ENCODE peak calls at places on chromosomes 2 and 18, in nine cellular contexts. F is tibial nerve, B is esophagus muscularis mucosa, R is WERI-Rb-1, C is Peyer's patch, M is kidney epithelial cell, U is astrocyte of the cerebellum, T is GM23338, V is transverse colon. H is an unnamed sample.

GRCh38 chr18:26579941-26580618 is 31.7 kb upstream of the KCTD1 start:
- DNase-seq in F (no peak), B (no peak), R (no peak), C (no peak), M (no peak), U (no peak), T (no peak), V (peak; percentile 27), H (no peak)

GRCh38 chr2:188975497-188976102 is 1.4 kb downstream of the COL3A1 start:
- DNase-seq in F (peak; percentile 75), B (no peak), R (no peak), C (no peak), M (no peak), U (no peak), T (peak; percentile 28), V (peak; percentile 21), H (peak; percentile 80)

GRCh38 chr2:232955856-232956255 is 57.2 kb downstream of the NGEF start:
- DNase-seq in F (no peak), B (no peak), R (no peak), C (no peak), M (no peak), U (no peak), T (no peak), V (no peak), H (no peak)

GRCh38 chr2:17162721-17163120 is 355.5 kb downstream of the RAD51AP2 start:
- DNase-seq in F (no peak), B (no peak), R (no peak), C (no peak), M (no peak), U (no peak), T (no peak), V (no peak), H (no peak)

GRCh38 chr2:28404086-28404485 is 11.4 kb downstream of the FOSL2 start:
- DNase-seq in F (no peak), B (no peak), R (no peak), C (no peak), M (no peak), U (no peak), T (no peak), V (no peak), H (no peak)

GRCh38 chr2:192655916-192656315 is 461.2 kb upstream of the TMEFF2 start:
- DNase-seq in F (no peak), B (no peak), R (no peak), C (no peak), M (no peak), U (no peak), T (no peak), V (no peak), H (no peak)

GRCh38 chr2:188746727-188747126 is 227.4 kb upstream of the COL3A1 start:
- DNase-seq in F (no peak), B (no peak), R (no peak), C (no peak), M (no peak), U (no peak), T (no peak), V (no peak), H (no peak)

GRCh38 chr18:32271649-32272324 is 81.9 kb downstream of the MEP1B start:
- DNase-seq in F (no peak), B (no peak), R (peak; percentile 14), C (no peak), M (no peak), U (peak; percentile 23), T (peak; percentile 83), V (peak; percentile 21), H (peak; percentile 3)

GRCh38 chr2:129698593-129698992 is 280.9 kb upstream of the RAB6C start:
- DNase-seq in F (no peak), B (peak; percentile 85), R (no peak), C (no peak), M (no peak), U (no peak), T (no peak), V (no peak), H (no peak)

GRCh38 chr2:183250472-183250871 is 126.2 kb downstream of the NUP35 start:
- DNase-seq in F (no peak), B (no peak), R (no peak), C (no peak), M (no peak), U (no peak), T (no peak), V (no peak), H (no peak)

GRCh38 chr18:58338961-58339722 is 289.7 kb downstream of the ALPK2 start:
- DNase-seq in F (no peak), B (peak; percentile 62), R (no peak), C (no peak), M (no peak), U (peak; percentile 18), T (peak; percentile 84), V (no peak), H (no peak)

GRCh38 chr2:36404312-36404711 is 48.7 kb downstream of the CRIM1 start:
- DNase-seq in F (no peak), B (no peak), R (no peak), C (no peak), M (peak; percentile 71), U (no peak), T (no peak), V (no peak), H (no peak)

GRCh38 chr2:72940786-72941185 is 23.5 kb downstream of the EMX1 start:
- DNase-seq in F (no peak), B (no peak), R (no peak), C (no peak), M (no peak), U (peak; percentile 13), T (peak; percentile 43), V (no peak), H (peak; percentile 47)

GRCh38 chr2:96870631-96871255 is 863 bp upstream of the SEMA4C start:
- DNase-seq in F (no peak), B (no peak), R (peak; percentile 52), C (peak; percentile 81), M (no peak), U (no peak), T (peak; percentile 34), V (peak; percentile 73), H (no peak)

GRCh38 chr18:63774511-63774910 is 707 bp upstream of the SERPINB7 start:
- DNase-seq in F (no peak), B (no peak), R (no peak), C (no peak), M (no peak), U (no peak), T (no peak), V (no peak), H (no peak)
- H3K4me3 ChIP-seq in F (no peak overlapping the region), B (no peak overlapping the region), R (no peak overlapping the region), C (no peak overlapping the region), M (no peak overlapping the region), U (no peak overlapping the region), T (no peak overlapping the region), V (no peak overlapping the region), H (no peak overlapping the region)

DNA sequence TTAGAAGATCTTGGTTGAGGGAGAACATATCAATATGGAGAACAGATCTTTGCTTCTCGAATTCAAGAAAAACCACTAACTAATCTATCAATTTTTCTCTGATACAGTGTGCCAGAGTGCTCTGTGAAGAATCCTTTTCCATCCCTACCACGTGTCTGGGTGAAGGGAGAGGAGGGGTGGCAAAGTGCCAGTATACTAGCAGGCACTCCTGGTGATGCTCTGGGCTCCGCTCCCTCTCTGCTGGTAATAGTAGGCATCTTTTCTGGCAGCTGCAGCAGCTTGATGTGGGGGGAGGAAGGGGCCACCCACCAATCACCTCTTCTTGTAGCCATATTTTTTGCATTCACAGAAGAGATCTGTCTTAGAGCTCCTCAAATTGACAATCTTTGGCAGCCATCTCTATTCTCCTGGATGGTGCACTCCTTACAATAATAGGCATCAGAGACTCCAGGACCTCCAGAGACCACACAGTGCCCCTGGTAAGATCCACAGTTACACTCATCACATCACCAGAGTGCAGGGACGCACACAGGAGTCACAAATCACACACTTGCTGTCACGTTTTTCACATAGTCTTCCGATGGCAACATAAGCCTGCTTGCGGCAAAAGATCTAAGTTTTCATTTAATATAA is 15.7 kb downstream of the STK39 start:
- DNase-seq in F (no peak), B (no peak), R (no peak), C (no peak), M (no peak), U (no peak), T (no peak), V (no peak), H (no peak)
- TF ChIP-seq CTCF in F (no peak), B (no peak), R (no peak), C (no peak), M (no peak), U (no peak), T (no peak), V (no peak), H (no peak)

GRCh38 chr2:131036696-131037397 is 56.4 kb downstream of the FAM168B start:
- DNase-seq in F (no peak), B (no peak), R (no peak), C (no peak), M (no peak), U (no peak), T (no peak), V (no peak), H (no peak)

GRCh38 chr2:131034122-131035051 is 58.9 kb downstream of the FAM168B start:
- DNase-seq in F (no peak), B (no peak), R (peak; percentile 46), C (no peak), M (no peak), U (no peak), T (peak; percentile 72), V (no peak), H (no peak)

GRCh38 chr2:131035112-131035825 is 58.0 kb downstream of the FAM168B start:
- DNase-seq in F (no peak), B (no peak), R (no peak), C (no peak), M (no peak), U (no peak), T (peak; percentile 46), V (no peak), H (no peak)

GRCh38 chr2:131036269-131036668 is 57.0 kb downstream of the FAM168B start:
- DNase-seq in F (no peak), B (no peak), R (no peak), C (no peak), M (no peak), U (no peak), T (no peak), V (no peak), H (no peak)

GRCh38 chr2:131035826-131036231 is 57.4 kb downstream of the FAM168B start:
- DNase-seq in F (no peak), B (no peak), R (no peak), C (no peak), M (no peak), U (no peak), T (no peak), V (no peak), H (no peak)
- H3K4me3 ChIP-seq in F (no peak overlapping the region), B (peak overlapping the region; percentile 68), R (peak overlapping the region; percentile 45), C (no peak overlapping the region), M (no peak overlapping the region), U (peak overlapping the region; percentile 2), T (peak overlapping the region; percentile 64), V (no peak overlapping the region), H (no peak overlapping the region)

DNA sequence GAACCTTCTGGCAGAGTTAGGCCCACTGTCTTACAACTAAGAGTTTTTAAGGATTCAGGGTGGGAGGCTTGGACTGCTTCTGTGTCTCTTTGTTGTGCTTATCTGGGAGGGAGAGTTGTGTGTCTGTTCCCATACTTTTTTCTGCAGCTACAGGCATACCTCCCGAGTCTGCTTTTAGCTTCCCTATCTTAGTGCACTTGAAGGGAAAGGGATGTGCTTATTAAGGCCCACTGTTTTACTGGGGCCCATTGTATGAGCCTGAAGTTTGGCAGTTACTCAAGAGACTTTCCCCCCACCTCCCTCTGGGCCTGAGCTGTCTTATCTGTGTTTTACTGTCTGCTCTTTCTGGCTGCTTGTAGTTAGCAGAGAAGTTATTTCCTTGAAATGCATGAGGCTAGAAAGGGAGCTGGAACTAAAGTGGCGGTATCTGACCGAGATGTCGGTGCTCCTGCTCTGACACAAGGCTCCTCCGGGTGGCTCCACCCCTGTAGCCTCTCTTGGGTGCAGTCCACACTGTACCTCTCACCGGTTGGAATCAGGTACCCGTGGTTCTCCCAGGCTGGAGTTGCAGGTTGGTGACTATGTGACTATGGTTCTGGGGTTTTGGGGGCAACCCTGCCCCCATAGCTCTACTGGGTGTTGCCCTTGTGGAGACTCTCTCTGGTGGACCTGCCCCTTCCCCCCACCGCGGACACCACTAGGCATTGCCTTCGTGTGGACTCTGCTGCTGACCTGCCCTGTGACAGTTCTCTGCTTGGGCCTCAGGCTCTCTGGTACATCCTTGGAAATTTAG is 12.9 kb downstream of the UBR3 start:
- DNase-seq in F (no peak), B (no peak), R (no peak), C (no peak), M (no peak), U (no peak), T (peak; percentile 20), V (no peak), H (no peak)
- TF ChIP-seq CTCF in F (no peak), B (no peak), R (peak; percentile 11), C (no peak), M (no peak), U (no peak), T (no peak), V (no peak), H (no peak)

H was measured in AG04450.